ENCODE peak calls at places on chromosomes 12 and 14, in ten cellular contexts. K, I, L, S, G, W, H, X, D and N are unnamed samples.

GRCh38 chr12:78036889-78037288 is 206.2 kb downstream of the NAV3 start:
- DNase-seq in W (no peak), S (no peak), H (no peak), L (peak; percentile 55), G (no peak), X (no peak), K (no peak), I (no peak), D (no peak), N (no peak)

GRCh38 chr12:47144769-47145168 is 65.0 kb upstream of the AMIGO2 start:
- DNase-seq in G (no peak), W (no peak), X (no peak), I (no peak), L (no peak), S (no peak), H (no peak), K (no peak), D (no peak), N (no peak)

GRCh38 chr14:35221462-35221861 is 70.7 kb upstream of the PSMA6 start:
- DNase-seq in X (no peak), L (no peak), W (no peak), K (no peak), D (no peak), I (no peak), G (no peak), S (no peak), H (peak; percentile 27), N (no peak)

GRCh38 chr14:47567273-47567672 is 108.1 kb downstream of the MDGA2 start:
- DNase-seq in I (no peak), D (no peak), W (no peak), S (no peak), H (no peak), K (no peak), X (peak; percentile 38), G (no peak), L (no peak), N (no peak)

GRCh38 chr12:27523642-27524488 is at the start of gene PPFIBP1:
- DNase-seq in G (peak; percentile 92), D (peak; percentile 100), W (peak; percentile 97), I (peak; percentile 97), K (peak; percentile 87), L (peak; percentile 99), S (peak; percentile 99), H (peak; percentile 99), X (peak; percentile 96), N (peak; percentile 89)

GRCh38 chr12:78241472-78241871 is 410.8 kb downstream of the NAV3 start:
- DNase-seq in D (no peak), G (no peak), S (no peak), K (no peak), L (no peak), W (peak; percentile 87), X (no peak), H (no peak), I (no peak), N (no peak)

GRCh38 chr14:25667387-25667786 is 617.4 kb upstream of the STXBP6 start:
- DNase-seq in H (no peak), G (no peak), I (no peak), L (no peak), D (no peak), X (no peak), K (no peak), W (no peak), S (no peak), N (no peak)

GRCh38 chr12:123990512-123990911 is 17.5 kb downstream of the ZNF664 start:
- DNase-seq in G (no peak), S (no peak), H (peak; percentile 84), I (no peak), W (no peak), L (no peak), X (no peak), K (no peak), D (no peak), N (no peak)

GRCh38 chr14:100580316-100581227 is 6.6 kb downstream of the BEGAIN start:
- DNase-seq in I (no peak), L (peak; percentile 27), G (no peak), S (no peak), H (no peak), W (no peak), D (no peak), K (no peak), X (no peak), N (no peak)

GRCh38 chr14:97854918-97855317 is 1057.7 kb downstream of the VRK1 start:
- DNase-seq in S (no peak), K (no peak), X (no peak), D (peak; percentile 46), W (no peak), L (no peak), I (no peak), G (no peak), H (no peak), N (no peak)

GRCh38 chr12:2797721-2798418 is 3.1 kb downstream of the FKBP4 start:
- DNase-seq in L (no peak), X (no peak), H (peak; percentile 19), S (no peak), G (no peak), D (no peak), W (no peak), I (no peak), K (no peak), N (no peak)